ENCODE peak calls at places on chromosomes 12 and 14, in nine cellular contexts. M is HCT116, T is breast epithelium, B is HL-60, D is GM23338, G is SK-N-SH, H is H1, U is stomach, Y is sigmoid colon. J is an unnamed sample.

GRCh38 chr14:58922211-58922940 is 266.1 kb upstream of the DAAM1 start:
- DNase-seq in M (no peak), T (no peak), B (no peak), D (no peak), G (no peak), H (no peak), U (no peak), Y (no peak), J (no peak)

GRCh38 chr14:105034314-105035039 is 13.6 kb upstream of the CDCA4 start:
- DNase-seq in M (no peak), T (no peak), B (no peak), D (no peak), G (no peak), H (no peak), U (no peak), Y (no peak), J (no peak)

GRCh38 chr12:105775351-105775750 is 363.4 kb downstream of the NUAK1 start:
- DNase-seq in M (no peak), T (no peak), B (no peak), D (no peak), G (no peak), H (no peak), U (no peak), Y (no peak), J (no peak)

GRCh38 chr14:102196436-102197230 is 56.9 kb downstream of the WDR20 start:
- DNase-seq in M (no peak), T (no peak), B (no peak), D (no peak), G (no peak), H (no peak), U (no peak), Y (peak; percentile 50), J (no peak)

GRCh38 chr14:61178226-61179060 is 102.7 kb downstream of the TMEM30B start:
- DNase-seq in M (peak; percentile 83), T (peak; percentile 53), B (no peak), D (no peak), G (no peak), H (no peak), U (no peak), Y (no peak), J (no peak)

GRCh38 chr12:120249266-120249874 is 16.2 kb downstream of the PXN start:
- DNase-seq in M (no peak), T (no peak), B (no peak), D (no peak), G (no peak), H (no peak), U (no peak), Y (no peak), J (no peak)

GRCh38 chr12:112381421-112381897 is 772 bp downstream of the HECTD4 start:
- DNase-seq in M (no peak), T (no peak), B (no peak), D (no peak), G (no peak), H (no peak), U (peak; percentile 27), Y (no peak), J (peak; percentile 20)

GRCh38 chr12:93148412-93148811 is 219.3 kb upstream of the EEA1 start:
- DNase-seq in M (no peak), T (no peak), B (no peak), D (no peak), G (no peak), H (no peak), U (no peak), Y (no peak), J (no peak)

GRCh38 chr14:22370084-22370847 is 218.8 kb downstream of the DAD1 start:
- DNase-seq in M (no peak), T (peak; percentile 56), B (no peak), D (no peak), G (no peak), H (no peak), U (peak; percentile 79), Y (no peak), J (peak; percentile 67)

GRCh38 chr12:82627799-82628198 is 58.9 kb upstream of the TMTC2 start:
- DNase-seq in M (peak; percentile 26), T (no peak), B (no peak), D (peak; percentile 73), G (peak; percentile 18), H (no peak), U (no peak), Y (no peak), J (no peak)

GRCh38 chr12:101230547-101230946 is 20.5 kb upstream of the SLC5A8 start:
- DNase-seq in M (no peak), T (no peak), B (no peak), D (peak; percentile 11), G (no peak), H (no peak), U (no peak), Y (no peak), J (no peak)

GRCh38 chr12:27455589-27455988 is 9.1 kb downstream of the SMCO2 start:
- DNase-seq in M (no peak), T (no peak), B (no peak), D (no peak), G (no peak), H (no peak), U (no peak), Y (no peak), J (no peak)

GRCh38 chr12:94101902-94102660 is 46.3 kb upstream of the PLXNC1 start:
- DNase-seq in M (peak; percentile 87), T (peak; percentile 78), B (peak; percentile 52), D (peak; percentile 97), G (peak; percentile 80), H (peak; percentile 82), U (peak; percentile 88), Y (peak; percentile 93), J (peak; percentile 86)

GRCh38 chr12:85642810-85643209 is 193.4 kb downstream of the RASSF9 start:
- DNase-seq in M (no peak), T (no peak), B (no peak), D (peak; percentile 58), G (no peak), H (no peak), U (no peak), Y (no peak), J (no peak)

GRCh38 chr12:6116481-6117021 is 7.9 kb downstream of the VWF start:
- DNase-seq in M (no peak), T (no peak), B (no peak), D (no peak), G (no peak), H (no peak), U (no peak), Y (no peak), J (no peak)

GRCh38 chr12:72264548-72265175 is 7.5 kb upstream of the TRHDE start:
- DNase-seq in M (no peak), T (no peak), B (no peak), D (peak; percentile 57), G (peak; percentile 23), H (no peak), U (no peak), Y (no peak), J (no peak)

GRCh38 chr12:72270246-72270645 is 1.9 kb upstream of the TRHDE start:
- DNase-seq in M (no peak), T (no peak), B (no peak), D (no peak), G (no peak), H (no peak), U (no peak), Y (no peak), J (no peak)

GRCh38 chr12:72268386-72268785 is 3.8 kb upstream of the TRHDE start:
- DNase-seq in M (no peak), T (no peak), B (no peak), D (no peak), G (no peak), H (no peak), U (no peak), Y (no peak), J (no peak)

GRCh38 chr12:72269491-72269890 is 2.7 kb upstream of the TRHDE start:
- DNase-seq in M (no peak), T (no peak), B (no peak), D (no peak), G (no peak), H (no peak), U (no peak), Y (no peak), J (no peak)

GRCh38 chr12:72267974-72268373 is 4.2 kb upstream of the TRHDE start:
- DNase-seq in M (no peak), T (no peak), B (no peak), D (peak; percentile 20), G (no peak), H (no peak), U (no peak), Y (no peak), J (no peak)
- TF ChIP-seq CTCF in M (peak; percentile 37), T (no peak), B (no peak), D (peak; percentile 40), G (peak; percentile 43), H (peak; percentile 15), U (no peak), Y (no peak), J (no peak)

GRCh38 chr14:84998216-84998615 is 531.7 kb upstream of the FLRT2 start:
- DNase-seq in M (no peak), T (no peak), B (no peak), D (no peak), G (no peak), H (no peak), U (no peak), Y (no peak), J (no peak)
- TF ChIP-seq POLR2AphosphoS5 in M (no peak), T (no peak), B (no peak), D (no peak), G (no peak), H (no peak), U (no peak), Y (no peak), J (no peak)

GRCh38 chr12:68899251-68899771 is 33.7 kb downstream of the CPM start:
- DNase-seq in M (peak; percentile 8), T (no peak), B (no peak), D (no peak), G (no peak), H (no peak), U (peak; percentile 76), Y (peak; percentile 71), J (peak; percentile 25)
- TF ChIP-seq CTCF in M (peak; percentile 50), T (no peak), B (no peak), D (no peak), G (peak; percentile 63), H (no peak), U (peak; percentile 35), Y (no peak), J (peak; percentile 17)

DNA sequence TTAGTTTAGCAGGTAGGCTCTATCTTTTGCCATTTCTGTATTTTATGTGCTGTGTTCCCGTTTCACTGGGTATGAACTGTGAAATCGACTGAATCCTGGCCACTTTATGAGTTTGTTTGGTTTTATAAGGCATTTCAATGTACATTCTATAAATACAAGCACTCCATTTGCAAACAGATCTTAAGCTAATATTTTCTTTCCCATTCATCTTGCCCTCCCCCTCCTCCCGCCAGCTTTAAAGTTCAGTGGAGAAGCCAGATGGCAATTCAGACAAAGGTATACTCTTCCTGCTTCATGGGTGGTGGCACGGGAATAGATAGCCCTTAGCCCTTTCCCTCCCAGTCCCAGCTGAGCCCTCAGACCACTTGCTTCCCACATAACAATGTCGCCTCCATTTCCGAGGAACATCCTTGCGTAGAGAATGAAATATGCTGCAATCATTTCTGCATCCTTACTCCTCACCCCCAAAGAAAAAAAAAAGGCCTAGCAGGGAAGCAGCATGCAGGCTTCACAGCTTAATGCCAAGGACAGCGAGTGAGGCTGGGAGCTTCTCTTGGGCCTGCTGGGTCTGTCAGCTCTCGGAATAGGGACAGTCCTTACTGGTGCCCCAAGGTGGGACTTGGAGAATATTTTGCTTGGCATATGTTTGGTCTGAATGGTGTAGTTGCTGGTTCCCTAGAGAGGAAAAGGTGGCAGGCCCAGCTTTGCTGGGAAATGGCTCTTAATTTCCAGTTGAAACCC is 52.8 kb upstream of the SRSF5 start:
- DNase-seq in M (no peak), T (no peak), B (no peak), D (peak; percentile 40), G (no peak), H (no peak), U (no peak), Y (no peak), J (peak; percentile 68)
- TF ChIP-seq POLR2AphosphoS5 in M (no peak), T (no peak), B (no peak), D (no peak), G (no peak), H (no peak), U (no peak), Y (no peak), J (peak; percentile 66)

GRCh38 chr14:75259510-75259855 is 19.1 kb upstream of the FOS start:
- DNase-seq in M (no peak), T (no peak), B (no peak), D (peak; percentile 62), G (peak; percentile 50), H (no peak), U (no peak), Y (no peak), J (no peak)
- TF ChIP-seq CTCF in M (no peak), T (peak; percentile 1), B (no peak), D (no peak), G (peak; percentile 27), H (no peak), U (no peak), Y (no peak), J (no peak)

J was measured in prostate gland.